ENCODE peak calls at places on chromosomes 12 and 14, in eight cellular contexts. Z is suprapubic skin, H is stomach, Y is adrenal gland, F is GM12878, T is uterus, J is HepG2, P is transverse colon. I is an unnamed sample.

GRCh38 chr14:70084226-70084625 is 104.5 kb downstream of the SLC8A3 start:
- DNase-seq in H (no peak), P (no peak), Z (no peak), F (no peak), Y (no peak), J (no peak), T (no peak), I (no peak)

GRCh38 chr12:64400041-64400440 is 4.2 kb upstream of the XPOT start:
- DNase-seq in H (no peak), P (no peak), Z (no peak), F (no peak), J (no peak), Y (peak; percentile 87), T (no peak), I (no peak)

GRCh38 chr14:102209224-102209966 is 69.7 kb downstream of the WDR20 start:
- DNase-seq in H (no peak), P (no peak), T (no peak), F (no peak), Z (no peak), J (peak; percentile 58), Y (peak; percentile 90), I (no peak)

GRCh38 chr14:51616724-51617409 is 34.8 kb upstream of the FRMD6 start:
- DNase-seq in P (no peak), H (peak; percentile 27), F (no peak), T (no peak), Z (no peak), J (peak; percentile 91), Y (peak; percentile 64), I (no peak)

GRCh38 chr12:57524814-57525614 is 2.4 kb downstream of the MBD6 start:
- DNase-seq in P (peak; percentile 26), H (no peak), Z (no peak), J (no peak), Y (no peak), F (no peak), T (peak; percentile 31), I (no peak)

GRCh38 chr12:95859947-95860850 is 1.4 kb downstream of the SNRPF start:
- DNase-seq in Y (no peak), H (no peak), J (no peak), P (no peak), F (no peak), T (no peak), Z (no peak), I (no peak)

GRCh38 chr12:58206876-58207275 is 265.5 kb downstream of the ATP23 start:
- DNase-seq in J (no peak), P (no peak), Z (no peak), T (no peak), H (no peak), Y (no peak), F (no peak), I (no peak)

GRCh38 chr12:22231836-22232235 is 102.7 kb downstream of the ST8SIA1 start:
- DNase-seq in H (no peak), Y (no peak), P (no peak), F (no peak), Z (no peak), J (no peak), T (no peak), I (no peak)

GRCh38 chr14:71399057-71399487 is 491.8 kb downstream of the PCNX1 start:
- DNase-seq in H (no peak), T (no peak), F (peak; percentile 83), J (no peak), Z (no peak), P (no peak), Y (no peak), I (no peak)

GRCh38 chr12:116508145-116509121 is 50.7 kb upstream of the MAP1LC3B2 start:
- DNase-seq in F (no peak), T (peak; percentile 59), H (no peak), P (peak; percentile 39), Z (no peak), Y (peak; percentile 29), J (no peak), I (peak; percentile 92)

GRCh38 chr14:54512393-54512792 is 2.7 kb downstream of the CGRRF1 start:
- DNase-seq in Z (no peak), T (no peak), Y (no peak), F (no peak), H (no peak), J (no peak), P (no peak), I (no peak)

GRCh38 chr12:68842123-68842522 is 34.1 kb downstream of the MDM2 start:
- DNase-seq in J (no peak), F (no peak), T (no peak), P (no peak), Z (no peak), H (no peak), Y (no peak), I (no peak)
- TF ChIP-seq POLR2A in J (no peak), F (no peak), T (no peak), P (no peak), Z (no peak), H (no peak), Y (no peak), I (no peak)

GRCh38 chr12:120865094-120865493 is 39.1 kb downstream of the SPPL3 start:
- DNase-seq in Z (no peak), J (no peak), H (no peak), Y (no peak), P (no peak), T (no peak), F (no peak), I (no peak)
- H3K27ac ChIP-seq in Z (no peak overlapping the region), J (no peak overlapping the region), H (no peak overlapping the region), Y (no peak overlapping the region), P (no peak overlapping the region), T (no peak overlapping the region), F (no peak overlapping the region), I (no peak overlapping the region)

GRCh38 chr12:70576341-70577282 is 60.6 kb downstream of the PTPRB start:
- DNase-seq in H (no peak), Z (no peak), T (no peak), Y (no peak), P (no peak), F (peak; percentile 7), J (peak; percentile 64), I (no peak)

GRCh38 chr12:70571705-70572269 is 65.4 kb downstream of the PTPRB start:
- DNase-seq in Y (no peak), P (no peak), J (peak; percentile 50), F (no peak), Z (no peak), H (no peak), T (no peak), I (no peak)

GRCh38 chr12:70583251-70583650 is 54.0 kb downstream of the PTPRB start:
- DNase-seq in Y (no peak), H (no peak), P (no peak), T (no peak), Z (no peak), J (no peak), F (no peak), I (no peak)

GRCh38 chr12:70581199-70581598 is 56.0 kb downstream of the PTPRB start:
- DNase-seq in Z (no peak), H (no peak), P (no peak), F (no peak), T (no peak), Y (no peak), J (no peak), I (no peak)

DNA sequence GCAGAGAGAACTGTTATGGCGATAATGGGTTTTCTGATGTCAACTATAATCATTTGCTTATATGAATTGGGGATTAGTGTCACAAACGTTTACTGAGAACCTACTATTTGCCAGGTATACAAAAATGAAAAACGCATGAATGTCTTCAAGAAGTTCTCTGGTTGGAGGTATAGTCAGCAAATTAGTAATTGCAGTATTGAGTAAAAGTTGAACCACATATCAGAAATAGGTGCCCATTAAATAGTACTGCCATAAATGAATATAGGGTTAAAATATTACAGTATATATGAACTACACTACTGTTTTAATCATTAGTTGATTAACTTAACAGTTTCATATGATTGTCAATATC is 60.0 kb downstream of the PTPRB start:
- DNase-seq in J (no peak), F (no peak), Z (no peak), P (no peak), H (no peak), T (no peak), Y (no peak), I (no peak)
- TF ChIP-seq POLR2A in J (no peak), F (no peak), Z (no peak), P (no peak), H (no peak), T (no peak), Y (no peak), I (no peak)

GRCh38 chr12:9796346-9796745 is 30.9 kb upstream of the KLRF1 start:
- DNase-seq in H (no peak), Z (no peak), Y (no peak), T (no peak), F (no peak), J (no peak), P (no peak), I (no peak)

GRCh38 chr12:9795945-9796344 is 31.3 kb upstream of the KLRF1 start:
- DNase-seq in P (no peak), Z (no peak), F (no peak), Y (no peak), J (no peak), H (no peak), T (no peak), I (no peak)

GRCh38 chr12:9793774-9794395 is 33.2 kb upstream of the CD69 start:
- DNase-seq in J (no peak), H (no peak), P (no peak), T (no peak), Y (no peak), Z (no peak), F (no peak), I (no peak)

GRCh38 chr12:9792961-9793617 is 32.4 kb upstream of the CD69 start:
- DNase-seq in F (no peak), Z (no peak), H (no peak), Y (no peak), T (no peak), J (no peak), P (no peak), I (no peak)

GRCh38 chr12:9794484-9795063 is 32.7 kb upstream of the KLRF1 start:
- DNase-seq in H (no peak), P (no peak), J (no peak), Y (no peak), T (no peak), F (peak; percentile 11), Z (no peak), I (no peak)
- H3K27ac ChIP-seq in H (no peak overlapping the region), P (no peak overlapping the region), J (no peak overlapping the region), Y (no peak overlapping the region), T (no peak overlapping the region), F (no peak overlapping the region), Z (no peak overlapping the region), I (no peak overlapping the region)

GRCh38 chr14:32657081-32657480 is 281.6 kb upstream of the NPAS3 start:
- DNase-seq in H (no peak), Y (peak; percentile 48), T (no peak), P (peak; percentile 14), F (peak; percentile 24), J (peak; percentile 15), Z (no peak), I (peak; percentile 55)
- TF ChIP-seq POLR2A in H (no peak), Y (no peak), T (no peak), P (no peak), F (no peak), J (no peak), Z (no peak), I (no peak)

I was measured in upper lobe of left lung.